ENCODE peak calls at places on chromosomes 7 and 10, in nine cellular contexts. K, Y, I, E, A, W, D, V and P are unnamed samples.

GRCh38 chr7:4934419-4935025 is 24.5 kb downstream of the MMD2 start:
- DNase-seq in A (no peak), V (no peak), W (no peak), Y (no peak), K (no peak), I (no peak), D (no peak), E (no peak), P (no peak)

GRCh38 chr10:119409906-119410305 is 132.6 kb downstream of the RGS10 start:
- DNase-seq in K (peak; percentile 95), Y (peak; percentile 65), D (no peak), V (no peak), W (no peak), A (no peak), E (no peak), I (no peak), P (peak; percentile 60)

GRCh38 chr7:101172005-101172853 is 6.9 kb upstream of the VGF start:
- DNase-seq in W (no peak), K (no peak), I (no peak), A (no peak), Y (no peak), V (no peak), D (no peak), E (no peak), P (peak; percentile 25)

GRCh38 chr7:138579136-138579535 is 119.1 kb downstream of the TRIM24 start:
- DNase-seq in I (no peak), K (no peak), V (no peak), Y (no peak), W (no peak), E (no peak), D (no peak), A (no peak), P (no peak)

GRCh38 chr10:12180221-12180974 is 15.3 kb downstream of the NUDT5 start:
- DNase-seq in D (no peak), K (no peak), I (no peak), V (no peak), Y (no peak), A (no peak), W (no peak), E (no peak), P (no peak)

GRCh38 chr10:110784198-110784597 is 87.5 kb upstream of the PDCD4 start:
- DNase-seq in W (no peak), E (no peak), D (no peak), I (no peak), K (no peak), A (no peak), V (no peak), Y (no peak), P (no peak)

GRCh38 chr10:101066890-101067355 is 5.1 kb downstream of the KAZALD1 start:
- DNase-seq in A (no peak), Y (no peak), E (no peak), D (no peak), V (no peak), I (no peak), W (no peak), K (no peak), P (no peak)

GRCh38 chr10:124005091-124005490 is 88.3 kb downstream of the CHST15 start:
- DNase-seq in D (no peak), K (peak; percentile 17), I (no peak), E (no peak), W (no peak), Y (no peak), V (no peak), A (no peak), P (no peak)

GRCh38 chr10:98097611-98098010 is 36.8 kb upstream of the R3HCC1L start:
- DNase-seq in K (no peak), V (no peak), A (no peak), W (no peak), E (peak; percentile 12), Y (no peak), I (no peak), D (no peak), P (no peak)

GRCh38 chr7:28407643-28408042 is 4.7 kb upstream of the CREB5 start:
- DNase-seq in D (no peak), W (no peak), V (no peak), I (peak; percentile 84), Y (no peak), A (no peak), E (peak; percentile 42), K (peak; percentile 26), P (no peak)

GRCh38 chr10:82625497-82626151 is 750.6 kb downstream of the NRG3 start:
- DNase-seq in A (no peak), W (no peak), I (no peak), K (no peak), D (no peak), V (no peak), Y (no peak), E (no peak), P (no peak)

GRCh38 chr7:12590559-12590958 is 20.0 kb downstream of the SCIN start:
- DNase-seq in Y (no peak), I (no peak), V (no peak), A (no peak), K (no peak), W (no peak), E (no peak), D (no peak), P (no peak)

GRCh38 chr10:72550239-72550638 is 75.6 kb downstream of the MICU1 start:
- DNase-seq in V (no peak), W (no peak), D (no peak), E (no peak), Y (no peak), A (no peak), I (no peak), K (no peak), P (no peak)